ENCODE peak calls at places on chromosomes 2 and 18, in ten cellular contexts. M is Calu3, J is cardiac fibroblast, V is lower leg skin, G is AG10803, A is transverse colon, L is GM23338, I is bronchial epithelial cell, H is GM12865, C is prostate gland. K is an unnamed sample.

GRCh38 chr18:57428221-57429150 is 6.7 kb upstream of the ONECUT2 start:
- DNase-seq in M (no peak), J (no peak), V (no peak), H (no peak), A (no peak), G (no peak), L (peak), I (no peak), C (no peak), K (no peak)

GRCh38 chr18:10213526-10213925 is 240.9 kb upstream of the APCDD1 start:
- DNase-seq in V (no peak), H (peak), A (no peak), C (no peak), G (peak), I (peak), M (peak), J (peak), L (no peak), K (no peak)

GRCh38 chr2:156083707-156084494 is 248.6 kb downstream of the NR4A2 start:
- DNase-seq in V (no peak), I (peak), M (peak), A (peak), C (no peak), L (no peak), J (peak), H (no peak), G (no peak), K (no peak)

GRCh38 chr18:28087173-28087563 is 89.8 kb downstream of the CDH2 start:
- DNase-seq in L (no peak), I (no peak), G (no peak), M (no peak), J (peak), C (peak), V (no peak), H (no peak), A (peak), K (no peak)

GRCh38 chr2:170436077-170436943 is 258.4 kb downstream of the MYO3B start:
- DNase-seq in L (peak), V (no peak), A (no peak), J (no peak), I (no peak), M (no peak), G (no peak), H (no peak), C (no peak), K (no peak)

GRCh38 chr18:8536226-8536625 is 73.0 kb upstream of the RAB12 start:
- DNase-seq in G (no peak), L (peak), M (no peak), A (no peak), J (no peak), I (no peak), C (no peak), H (no peak), V (no peak), K (no peak)

GRCh38 chr2:216842634-216843033 is 17.2 kb downstream of the TNP1 start:
- DNase-seq in G (no peak), L (no peak), A (peak), I (no peak), V (peak), J (no peak), H (no peak), C (no peak), M (no peak), K (no peak)

GRCh38 chr2:20577495-20578235 is 73.2 kb downstream of the HS1BP3 start:
- DNase-seq in A (no peak), I (peak), J (no peak), M (no peak), G (peak), C (peak), V (peak), L (no peak), H (no peak), K (no peak)

GRCh38 chr2:234999740-235000425 is 48.1 kb downstream of the SH3BP4 start:
- DNase-seq in C (no peak), J (no peak), L (no peak), I (no peak), H (no peak), G (no peak), A (no peak), M (no peak), V (no peak), K (no peak)

GRCh38 chr2:64623232-64623879 is 30.4 kb downstream of the SERTAD2 start:
- DNase-seq in V (no peak), J (no peak), C (no peak), I (no peak), G (no peak), A (no peak), L (no peak), M (no peak), H (no peak), K (no peak)

GRCh38 chr2:64620661-64621060 is 33.1 kb downstream of the SERTAD2 start:
- DNase-seq in C (no peak), G (no peak), I (no peak), H (no peak), V (no peak), L (no peak), J (no peak), M (no peak), A (no peak), K (no peak)

GRCh38 chr2:64624108-64624610 is 29.6 kb downstream of the SERTAD2 start:
- DNase-seq in M (no peak), G (no peak), V (no peak), C (no peak), J (no peak), L (no peak), H (no peak), I (no peak), A (no peak), K (no peak)

GRCh38 chr2:64624862-64625261 is 28.9 kb downstream of the SERTAD2 start:
- DNase-seq in H (no peak), V (no peak), J (no peak), A (no peak), G (no peak), L (no peak), C (no peak), I (no peak), M (no peak), K (no peak)

GRCh38 chr2:64622443-64623231 is 31.1 kb downstream of the SERTAD2 start:
- DNase-seq in V (no peak), J (peak), C (no peak), L (peak), H (no peak), I (no peak), A (no peak), M (no peak), G (no peak), K (no peak)
- TF ChIP-seq CTCF in V (no peak), J (peak), C (no peak), L (peak), H (no peak), I (no peak), A (no peak), M (no peak), G (peak), K (no peak)

DNA sequence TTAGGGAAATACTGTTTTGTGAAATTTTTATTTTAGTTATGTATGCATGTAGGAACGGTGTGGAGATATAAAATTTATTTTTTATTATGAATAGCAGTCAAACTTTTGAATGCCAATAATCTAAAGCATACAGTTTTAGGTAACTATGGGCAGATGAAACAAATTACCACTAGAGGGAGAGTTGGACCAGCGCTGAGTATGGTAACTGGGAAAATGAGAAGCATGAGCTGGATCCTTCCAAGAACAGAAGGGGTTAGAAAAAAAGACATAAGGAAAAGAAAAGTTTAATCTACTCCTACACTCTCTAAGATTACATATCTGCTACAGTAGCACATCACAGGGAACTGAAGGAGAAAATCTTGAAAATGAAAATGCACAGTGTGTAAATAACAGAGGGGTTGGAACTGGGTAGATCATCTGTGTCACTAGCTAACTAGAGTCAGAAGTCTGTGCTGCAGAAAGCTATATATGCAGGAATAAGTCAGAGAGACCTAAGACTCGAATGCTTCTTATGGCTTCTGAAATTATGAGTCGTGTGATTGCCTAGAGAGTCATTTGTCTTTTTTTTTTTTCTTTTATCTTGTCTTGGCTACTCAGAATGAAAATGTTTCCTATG is 15.6 kb downstream of the REG3G start:
- DNase-seq in L (peak), H (no peak), V (no peak), J (no peak), A (no peak), G (no peak), C (no peak), I (peak), M (no peak), K (peak)
- TF ChIP-seq CTCF in L (peak), H (peak), V (no peak), J (no peak), A (peak), G (no peak), C (no peak), I (peak), M (no peak), K (peak)

DNA sequence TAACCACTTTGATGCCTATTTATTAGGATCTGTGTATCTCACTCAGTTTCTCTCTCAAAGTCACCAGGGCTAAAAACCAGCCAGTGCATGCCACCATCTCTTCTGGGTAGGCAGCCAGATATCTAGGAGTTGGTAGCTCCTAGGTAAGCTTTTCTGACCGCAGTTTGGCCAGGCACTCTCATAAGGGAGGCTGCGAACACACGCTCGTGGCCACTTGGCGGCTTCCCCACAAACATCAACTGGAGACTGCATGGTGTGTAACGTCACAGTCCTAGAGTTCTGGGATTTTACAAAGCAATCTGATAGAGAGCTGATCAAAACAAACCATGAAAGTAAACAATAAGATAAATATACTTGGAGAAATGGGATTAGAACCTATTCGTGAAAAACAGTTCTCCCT is 424.3 kb upstream of the ACVR2A start:
- DNase-seq in V (no peak), L (peak), I (no peak), M (no peak), G (no peak), H (no peak), J (no peak), C (no peak), A (no peak), K (no peak)
- TF ChIP-seq CTCF in V (no peak), L (peak), I (no peak), M (no peak), G (no peak), H (no peak), J (no peak), C (no peak), A (no peak), K (no peak)

GRCh38 chr18:38887671-38888020 is 1322.0 kb upstream of the CELF4 start:
- DNase-seq in A (no peak), M (no peak), V (no peak), C (no peak), H (no peak), G (no peak), J (no peak), L (no peak), I (no peak), K (no peak)

GRCh38 chr18:38886235-38886634 is 1320.6 kb upstream of the CELF4 start:
- DNase-seq in C (no peak), M (no peak), H (no peak), G (no peak), V (no peak), A (no peak), I (no peak), J (no peak), L (no peak), K (no peak)

GRCh38 chr18:38884050-38884449 is 1318.5 kb upstream of the CELF4 start:
- DNase-seq in H (no peak), G (no peak), I (no peak), C (no peak), L (peak), J (no peak), V (no peak), M (no peak), A (no peak), K (no peak)

DNA sequence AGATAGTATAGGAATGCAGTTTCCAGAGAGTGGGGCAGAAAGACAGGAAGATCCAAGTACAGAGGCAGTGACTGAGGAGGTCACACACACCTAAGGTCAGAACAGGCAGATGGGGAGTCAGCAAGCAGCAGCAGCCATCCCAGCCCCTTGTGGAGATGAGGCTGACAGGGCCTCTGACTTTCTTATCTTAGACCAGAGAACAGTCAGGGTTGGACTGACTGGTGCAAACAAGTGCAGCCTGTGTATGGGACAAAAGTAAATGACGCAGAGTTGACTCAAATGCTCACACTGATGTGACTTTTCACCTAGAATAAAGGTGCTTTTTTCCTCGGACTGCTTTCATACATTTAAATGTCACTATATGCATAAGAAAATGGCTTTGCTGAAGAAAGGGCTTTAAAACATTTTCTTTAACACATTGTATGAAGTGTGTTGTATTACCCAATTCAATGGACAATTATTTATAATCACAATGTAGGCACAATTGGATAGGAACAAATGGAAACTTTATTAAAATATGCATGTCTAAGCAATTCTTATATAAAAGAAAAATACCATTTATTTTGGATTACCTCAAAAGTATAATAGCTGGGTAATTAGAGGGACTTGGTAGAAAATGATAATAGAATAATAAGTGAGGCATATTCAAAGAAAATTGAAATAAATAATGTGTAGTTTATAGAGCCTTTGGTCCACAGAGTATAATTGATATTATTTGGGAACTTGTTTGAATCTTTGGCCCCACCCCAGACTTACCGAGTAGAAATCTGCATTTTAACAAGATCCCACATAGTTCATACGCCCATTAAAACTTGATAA is 1321.5 kb upstream of the CELF4 start:
- DNase-seq in L (peak), G (no peak), I (no peak), A (no peak), V (no peak), M (no peak), C (no peak), H (no peak), J (no peak), K (no peak)
- TF ChIP-seq CTCF in L (no peak), G (no peak), I (no peak), A (no peak), V (no peak), M (no peak), C (no peak), H (no peak), J (no peak), K (no peak)

DNA sequence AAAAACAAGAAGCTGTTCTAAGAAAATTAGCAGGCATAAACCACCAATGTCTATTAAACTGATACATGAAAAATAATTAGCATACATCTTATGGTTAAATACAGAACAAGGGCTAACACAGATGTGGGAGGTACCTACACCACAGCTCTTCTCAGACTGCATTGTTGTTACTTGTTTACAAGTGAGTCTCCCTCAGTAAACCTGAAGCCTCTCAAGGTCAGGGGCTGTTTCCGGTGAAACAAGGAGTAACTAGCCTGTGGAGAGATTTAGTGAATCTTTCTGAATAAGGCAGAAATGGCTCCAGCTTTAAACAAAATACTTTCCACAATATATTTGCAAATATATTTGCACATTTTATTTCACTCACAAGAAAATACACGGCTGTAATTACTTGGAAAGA is 244.0 kb downstream of the FIGN start:
- DNase-seq in L (no peak), V (no peak), I (no peak), A (no peak), J (no peak), M (no peak), H (no peak), C (no peak), G (no peak), K (no peak)
- TF ChIP-seq CTCF in L (no peak), V (no peak), I (no peak), A (no peak), J (no peak), M (no peak), H (no peak), C (no peak), G (no peak), K (no peak)

K was measured in D721Med.